ENCODE peak calls at places on chromosome 5, in five cellular contexts. One of them, this sample, is unnamed.

GRCh38 chr5:24225051-24225450 is 419.7 kb downstream of the CDH10 start:
- DNase-seq in heart left ventricle: no peak
- DNase-seq in astrocyte of the cerebellum: no peak
- DNase-seq in suprapubic skin: no peak
- DNase-seq in ovary: no peak
- DNase-seq in this sample: no peak

GRCh38 chr5:148635321-148636083 is 18.8 kb downstream of the HTR4 start:
- DNase-seq in heart left ventricle: no peak
- DNase-seq in astrocyte of the cerebellum: no peak
- DNase-seq in suprapubic skin: no peak
- DNase-seq in ovary: no peak
- DNase-seq in this sample: no peak

GRCh38 chr5:87645241-87645640 is 232.5 kb upstream of the CCNH start:
- DNase-seq in heart left ventricle: no peak
- DNase-seq in astrocyte of the cerebellum: no peak
- DNase-seq in suprapubic skin: no peak
- DNase-seq in ovary: no peak
- DNase-seq in this sample: no peak

GRCh38 chr5:159463590-159464321 is 133.5 kb upstream of the IL12B start:
- DNase-seq in heart left ventricle: no peak
- DNase-seq in astrocyte of the cerebellum: no peak
- DNase-seq in suprapubic skin: no peak
- DNase-seq in ovary: no peak
- DNase-seq in this sample: no peak

GRCh38 chr5:149853019-149853648 is 91.5 kb downstream of the PDE6A start:
- DNase-seq in heart left ventricle: peak; percentile 74
- DNase-seq in astrocyte of the cerebellum: peak; percentile 78
- DNase-seq in suprapubic skin: no peak
- DNase-seq in ovary: peak; percentile 80
- DNase-seq in this sample: peak; percentile 46

GRCh38 chr5:102853680-102854079 is 98.6 kb downstream of the PAM start:
- DNase-seq in heart left ventricle: no peak
- DNase-seq in astrocyte of the cerebellum: no peak
- DNase-seq in suprapubic skin: no peak
- DNase-seq in ovary: no peak
- DNase-seq in this sample: no peak

GRCh38 chr5:179264641-179265528 is 80.4 kb downstream of the ADAMTS2 start:
- DNase-seq in heart left ventricle: peak; percentile 49
- DNase-seq in astrocyte of the cerebellum: no peak
- DNase-seq in suprapubic skin: peak; percentile 70
- DNase-seq in ovary: peak; percentile 37
- DNase-seq in this sample: no peak

GRCh38 chr5:173155912-173156311 is 11.6 kb downstream of the BNIP1 start:
- DNase-seq in heart left ventricle: no peak
- DNase-seq in astrocyte of the cerebellum: no peak
- DNase-seq in suprapubic skin: no peak
- DNase-seq in ovary: no peak
- DNase-seq in this sample: no peak

GRCh38 chr5:123705741-123706140 is 193.8 kb downstream of the CSNK1G3 start:
- DNase-seq in heart left ventricle: no peak
- DNase-seq in astrocyte of the cerebellum: no peak
- DNase-seq in suprapubic skin: no peak
- DNase-seq in ovary: no peak
- DNase-seq in this sample: no peak

GRCh38 chr5:80654054-80654390 is 430 bp upstream of the MSH3 start:
- DNase-seq in heart left ventricle: peak; percentile 63
- DNase-seq in astrocyte of the cerebellum: no peak
- DNase-seq in suprapubic skin: no peak
- DNase-seq in ovary: no peak
- DNase-seq in this sample: no peak

GRCh38 chr5:59218424-59219045 is 635.7 kb downstream of the RAB3C start:
- DNase-seq in heart left ventricle: no peak
- DNase-seq in astrocyte of the cerebellum: no peak
- DNase-seq in suprapubic skin: no peak
- DNase-seq in ovary: no peak
- DNase-seq in this sample: no peak

GRCh38 chr5:9861664-9862256 is 231.6 kb upstream of the TAS2R1 start:
- DNase-seq in heart left ventricle: no peak
- DNase-seq in astrocyte of the cerebellum: no peak
- DNase-seq in suprapubic skin: no peak
- DNase-seq in ovary: no peak
- DNase-seq in this sample: no peak

GRCh38 chr5:150001660-150002493 is 1.3 kb downstream of the HMGXB3 start:
- DNase-seq in heart left ventricle: no peak
- DNase-seq in astrocyte of the cerebellum: peak; percentile 41
- DNase-seq in suprapubic skin: peak; percentile 71
- DNase-seq in ovary: no peak
- DNase-seq in this sample: no peak

GRCh38 chr5:135456238-135457099 is 4.3 kb upstream of the TIFAB start:
- DNase-seq in heart left ventricle: peak; percentile 71
- DNase-seq in astrocyte of the cerebellum: no peak
- DNase-seq in suprapubic skin: no peak
- DNase-seq in ovary: no peak
- DNase-seq in this sample: no peak

GRCh38 chr5:125357660-125358059 is 611.2 kb upstream of the ZNF608 start:
- DNase-seq in heart left ventricle: no peak
- DNase-seq in astrocyte of the cerebellum: no peak
- DNase-seq in suprapubic skin: no peak
- DNase-seq in ovary: no peak
- DNase-seq in this sample: no peak

GRCh38 chr5:132901036-132901435 is 27.6 kb downstream of the LEAP2 start:
- DNase-seq in heart left ventricle: no peak
- DNase-seq in astrocyte of the cerebellum: no peak
- DNase-seq in suprapubic skin: no peak
- DNase-seq in ovary: no peak
- DNase-seq in this sample: no peak

GRCh38 chr5:179421156-179421895 is 76.1 kb upstream of the ADAMTS2 start:
- DNase-seq in heart left ventricle: peak; percentile 21
- DNase-seq in astrocyte of the cerebellum: no peak
- DNase-seq in suprapubic skin: no peak
- DNase-seq in ovary: no peak
- DNase-seq in this sample: no peak

GRCh38 chr5:139294372-139295165 is 1.0 kb downstream of the MATR3 start:
- DNase-seq in heart left ventricle: peak; percentile 83
- DNase-seq in astrocyte of the cerebellum: peak; percentile 63
- DNase-seq in suprapubic skin: peak; percentile 83
- DNase-seq in ovary: peak; percentile 83
- DNase-seq in this sample: peak; percentile 52

GRCh38 chr5:116340799-116341198 is 233.8 kb downstream of the SEMA6A start:
- DNase-seq in heart left ventricle: no peak
- DNase-seq in astrocyte of the cerebellum: no peak
- DNase-seq in suprapubic skin: no peak
- DNase-seq in ovary: no peak
- DNase-seq in this sample: no peak

GRCh38 chr5:67475489-67475888 is 278.9 kb upstream of the CD180 start:
- DNase-seq in heart left ventricle: no peak
- DNase-seq in astrocyte of the cerebellum: no peak
- DNase-seq in suprapubic skin: no peak
- DNase-seq in ovary: no peak
- DNase-seq in this sample: no peak
- H3K4me3 ChIP-seq in heart left ventricle: no peak overlapping the region
- H3K4me3 ChIP-seq in astrocyte of the cerebellum: no peak overlapping the region
- H3K4me3 ChIP-seq in suprapubic skin: no peak overlapping the region
- H3K4me3 ChIP-seq in ovary: no peak overlapping the region
- H3K4me3 ChIP-seq in this sample: no peak overlapping the region

GRCh38 chr5:175107865-175108264 is 336.1 kb downstream of the DRD1 start:
- DNase-seq in heart left ventricle: no peak
- DNase-seq in astrocyte of the cerebellum: no peak
- DNase-seq in suprapubic skin: no peak
- DNase-seq in ovary: no peak
- DNase-seq in this sample: no peak

GRCh38 chr5:175109058-175109755 is 334.8 kb downstream of the DRD1 start:
- DNase-seq in heart left ventricle: no peak
- DNase-seq in astrocyte of the cerebellum: no peak
- DNase-seq in suprapubic skin: no peak
- DNase-seq in ovary: no peak
- DNase-seq in this sample: no peak

GRCh38 chr5:175104682-175105081 is 339.3 kb downstream of the DRD1 start:
- DNase-seq in heart left ventricle: no peak
- DNase-seq in astrocyte of the cerebellum: no peak
- DNase-seq in suprapubic skin: no peak
- DNase-seq in ovary: no peak
- DNase-seq in this sample: no peak

GRCh38 chr5:175103746-175104145 is 340.2 kb downstream of the DRD1 start:
- DNase-seq in heart left ventricle: no peak
- DNase-seq in astrocyte of the cerebellum: no peak
- DNase-seq in suprapubic skin: no peak
- DNase-seq in ovary: no peak
- DNase-seq in this sample: no peak

DNA sequence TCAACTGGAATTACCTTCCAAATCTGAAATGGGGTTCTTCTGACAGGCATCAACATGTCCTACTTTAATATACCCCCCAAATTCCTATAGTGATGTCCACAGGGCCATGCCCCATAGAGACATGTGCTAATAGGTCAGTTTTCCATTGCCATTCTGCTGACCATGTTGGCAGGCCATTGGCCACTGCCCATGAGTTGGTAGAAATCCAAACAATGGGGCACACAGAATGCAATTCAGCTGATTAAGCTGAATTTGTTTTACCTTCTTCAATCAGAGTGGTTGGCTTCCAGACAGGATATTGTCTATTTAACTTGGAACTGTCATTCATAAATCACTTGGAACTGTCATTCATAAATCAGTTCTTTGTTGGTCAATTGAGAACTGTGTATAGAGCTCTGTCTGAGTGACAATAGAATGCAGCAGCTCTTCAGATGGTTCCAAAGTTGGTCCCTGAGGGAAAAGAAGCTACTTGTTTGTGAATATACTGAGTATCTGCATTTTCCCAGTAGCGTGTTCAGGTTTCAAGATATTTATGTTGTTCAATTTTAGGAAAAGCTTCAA is 336.9 kb downstream of the DRD1 start:
- DNase-seq in heart left ventricle: no peak
- DNase-seq in astrocyte of the cerebellum: no peak
- DNase-seq in suprapubic skin: no peak
- DNase-seq in ovary: no peak
- DNase-seq in this sample: no peak
- TF ChIP-seq CTCF in heart left ventricle: no peak
- TF ChIP-seq CTCF in astrocyte of the cerebellum: no peak
- TF ChIP-seq CTCF in suprapubic skin: no peak
- TF ChIP-seq CTCF in ovary: no peak
- TF ChIP-seq CTCF in this sample: no peak

GRCh38 chr5:83475540-83476469 is 4.3 kb downstream of the VCAN start:
- DNase-seq in heart left ventricle: no peak
- DNase-seq in astrocyte of the cerebellum: peak; percentile 86
- DNase-seq in suprapubic skin: no peak
- DNase-seq in ovary: no peak
- DNase-seq in this sample: peak; percentile 74
- H3K4me3 ChIP-seq in heart left ventricle: no peak overlapping the region
- H3K4me3 ChIP-seq in astrocyte of the cerebellum: peak overlapping the region; percentile 80
- H3K4me3 ChIP-seq in suprapubic skin: peak overlapping the region; percentile 52
- H3K4me3 ChIP-seq in ovary: no peak overlapping the region
- H3K4me3 ChIP-seq in this sample: peak overlapping the region; percentile 92

DNA sequence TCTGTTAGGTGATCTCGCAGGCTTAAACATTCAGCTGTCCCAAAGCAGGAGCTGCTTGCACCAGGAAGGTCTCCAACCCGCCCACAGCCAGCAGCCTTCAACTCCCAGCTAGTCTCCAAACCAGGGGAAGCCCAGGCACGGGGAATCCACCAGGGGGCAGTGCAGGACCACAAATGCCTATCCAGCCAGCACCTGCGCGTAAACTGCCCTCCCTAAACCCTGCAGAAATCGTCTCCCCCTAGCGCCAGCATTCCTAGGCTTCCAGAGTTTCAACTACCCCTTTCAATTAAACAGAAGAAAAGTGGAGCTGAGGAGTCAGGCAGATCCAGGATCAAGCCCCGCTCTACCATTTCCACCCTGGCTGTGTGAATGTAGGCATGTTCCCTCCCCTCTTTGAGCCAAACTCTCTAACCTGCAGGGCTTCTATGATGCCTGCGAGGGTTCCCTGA is 72.0 kb downstream of the HRH2 start:
- DNase-seq in heart left ventricle: peak; percentile 93
- DNase-seq in astrocyte of the cerebellum: peak; percentile 83
- DNase-seq in suprapubic skin: peak; percentile 88
- DNase-seq in ovary: peak; percentile 94
- DNase-seq in this sample: peak; percentile 81
- TF ChIP-seq CTCF in heart left ventricle: peak; percentile 88
- TF ChIP-seq CTCF in astrocyte of the cerebellum: peak; percentile 98
- TF ChIP-seq CTCF in suprapubic skin: peak; percentile 69
- TF ChIP-seq CTCF in ovary: peak; percentile 87
- TF ChIP-seq CTCF in this sample: peak; percentile 96

GRCh38 chr5:55437859-55438206 is 96.9 kb downstream of the PLPP1 start:
- DNase-seq in heart left ventricle: no peak
- DNase-seq in astrocyte of the cerebellum: no peak
- DNase-seq in suprapubic skin: no peak
- DNase-seq in ovary: no peak
- DNase-seq in this sample: no peak
- H3K4me3 ChIP-seq in heart left ventricle: no peak overlapping the region
- H3K4me3 ChIP-seq in astrocyte of the cerebellum: no peak overlapping the region
- H3K4me3 ChIP-seq in suprapubic skin: no peak overlapping the region
- H3K4me3 ChIP-seq in ovary: no peak overlapping the region
- H3K4me3 ChIP-seq in this sample: no peak overlapping the region

GRCh38 chr5:113514263-113514590 is 733 bp downstream of the YTHDC2 start:
- DNase-seq in heart left ventricle: no peak
- DNase-seq in astrocyte of the cerebellum: no peak
- DNase-seq in suprapubic skin: no peak
- DNase-seq in ovary: no peak
- DNase-seq in this sample: no peak

GRCh38 chr5:113510836-113511451 is 2.5 kb upstream of the YTHDC2 start:
- DNase-seq in heart left ventricle: no peak
- DNase-seq in astrocyte of the cerebellum: no peak
- DNase-seq in suprapubic skin: no peak
- DNase-seq in ovary: no peak
- DNase-seq in this sample: no peak

GRCh38 chr5:113512341-113512740 is 1.2 kb upstream of the YTHDC2 start:
- DNase-seq in heart left ventricle: no peak
- DNase-seq in astrocyte of the cerebellum: no peak
- DNase-seq in suprapubic skin: no peak
- DNase-seq in ovary: no peak
- DNase-seq in this sample: no peak

GRCh38 chr5:113508756-113509155 is 4.7 kb upstream of the YTHDC2 start:
- DNase-seq in heart left ventricle: no peak
- DNase-seq in astrocyte of the cerebellum: no peak
- DNase-seq in suprapubic skin: no peak
- DNase-seq in ovary: no peak
- DNase-seq in this sample: no peak

DNA sequence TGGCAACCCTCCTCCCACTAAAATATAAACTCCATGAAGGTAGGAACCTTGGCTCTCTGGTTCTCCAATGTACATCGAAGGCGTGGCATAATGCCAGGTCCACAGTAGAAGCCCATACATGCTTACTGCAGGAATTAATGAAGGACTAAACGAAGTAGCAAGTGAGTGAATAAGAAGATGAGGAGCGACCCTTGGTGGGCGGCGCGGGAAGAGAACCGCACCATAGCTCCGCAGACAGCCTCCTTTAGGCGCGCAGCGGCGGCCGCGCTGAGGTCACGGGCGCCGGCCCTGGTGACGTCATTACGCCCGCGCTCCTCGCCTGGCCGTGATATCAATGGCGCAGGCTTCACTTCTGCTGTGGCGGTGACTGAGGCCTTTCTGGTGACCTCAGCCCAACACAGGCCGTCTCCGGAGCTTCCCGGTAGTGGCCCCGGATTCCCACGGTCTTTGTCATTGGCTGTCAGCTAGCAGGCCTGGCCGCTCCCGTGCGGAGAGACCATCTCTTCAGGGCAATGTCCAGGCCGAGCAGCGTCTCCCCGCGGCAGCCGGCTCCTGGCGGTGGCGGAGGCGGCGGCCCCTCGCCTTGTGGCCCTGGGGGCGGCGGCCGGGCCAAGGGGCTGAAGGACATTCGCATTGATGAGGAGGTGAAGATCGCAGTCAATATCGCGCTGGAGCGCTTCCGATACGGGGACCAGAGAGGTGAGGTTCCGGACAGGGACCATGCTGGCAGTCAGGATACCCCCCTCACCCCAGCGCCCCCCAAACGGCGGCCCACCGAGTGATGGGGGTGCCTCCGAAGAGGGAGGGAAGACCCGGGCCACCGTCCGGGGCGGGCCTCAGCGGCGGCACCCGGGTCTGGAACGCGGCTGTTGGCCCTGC is at the start of gene YTHDC2:
- DNase-seq in heart left ventricle: peak; percentile 95
- DNase-seq in astrocyte of the cerebellum: peak; percentile 53
- DNase-seq in suprapubic skin: peak; percentile 91
- DNase-seq in ovary: peak; percentile 87
- DNase-seq in this sample: peak; percentile 36
- TF ChIP-seq CTCF in heart left ventricle: peak; percentile 51
- TF ChIP-seq CTCF in astrocyte of the cerebellum: peak; percentile 26
- TF ChIP-seq CTCF in suprapubic skin: peak; percentile 2
- TF ChIP-seq CTCF in ovary: peak; percentile 20
- TF ChIP-seq CTCF in this sample: peak; percentile 41

This sample was measured in AG04450.